ENCODE peak calls at places on chromosomes 3 and 15, in four cellular contexts. O is HepG2, X is H1, F is A549. E is an unnamed sample.

GRCh38 chr3:16837602-16838001 is 47.2 kb upstream of the PLCL2 start:
- DNase-seq in O (no peak), X (no peak), F (no peak), E (no peak)

GRCh38 chr3:8519156-8519555 is 17.5 kb downstream of the LMCD1 start:
- DNase-seq in O (no peak), X (no peak), F (no peak), E (no peak)

GRCh38 chr15:37880009-37880834 is 54.2 kb upstream of the TMCO5A start:
- DNase-seq in O (peak; percentile 7), X (no peak), F (peak; percentile 22), E (peak; percentile 27)

GRCh38 chr15:69758291-69758771 is 305.7 kb downstream of the RPLP1 start:
- DNase-seq in O (no peak), X (no peak), F (no peak), E (no peak)

GRCh38 chr15:77395013-77395774 is 24.7 kb downstream of the PEAK1 start:
- DNase-seq in O (no peak), X (no peak), F (no peak), E (no peak)

GRCh38 chr15:59185725-59186124 is 20.9 kb upstream of the LDHAL6B start:
- DNase-seq in O (no peak), X (no peak), F (peak; percentile 36), E (no peak)

GRCh38 chr3:174356596-174356995 is 502.5 kb upstream of the NAALADL2 start:
- DNase-seq in O (no peak), X (no peak), F (no peak), E (no peak)

GRCh38 chr3:146274833-146275232 is 23.9 kb upstream of the PLSCR4 start:
- DNase-seq in O (no peak), X (no peak), F (no peak), E (no peak)

GRCh38 chr15:45391746-45392711 is 13.7 kb upstream of the GATM start:
- DNase-seq in O (no peak), X (no peak), F (no peak), E (no peak)

GRCh38 chr3:122510878-122511481 is 3.8 kb downstream of the KPNA1 start:
- DNase-seq in O (peak; percentile 45), X (no peak), F (peak; percentile 7), E (no peak)

GRCh38 chr3:182092662-182093262 is 381.0 kb downstream of the SOX2 start:
- DNase-seq in O (no peak), X (no peak), F (peak; percentile 94), E (no peak)

GRCh38 chr15:41798607-41799487 is 24.6 kb downstream of the MAPKBP1 start:
- DNase-seq in O (peak; percentile 56), X (no peak), F (no peak), E (no peak)

GRCh38 chr15:56249080-56249479 is 5.4 kb upstream of the RFX7 start:
- DNase-seq in O (peak; percentile 30), X (no peak), F (peak; percentile 77), E (peak; percentile 64)

GRCh38 chr3:41331023-41331422 is 131.7 kb downstream of the CTNNB1 start:
- DNase-seq in O (no peak), X (no peak), F (no peak), E (no peak)

GRCh38 chr3:31981206-31982181 is at the start of the genes OSBPL10 and ZNF860:
- DNase-seq in O (peak; percentile 73), X (no peak), F (peak; percentile 81), E (no peak)

GRCh38 chr15:40511093-40511471 is 40.3 kb downstream of the CHST14 start:
- DNase-seq in O (no peak), X (no peak), F (no peak), E (no peak)

GRCh38 chr3:54283470-54283869 is 161.1 kb downstream of the CACNA2D3 start:
- DNase-seq in O (no peak), X (no peak), F (no peak), E (no peak)

GRCh38 chr15:86929461-86929860 is 849.8 kb downstream of the AGBL1 start:
- DNase-seq in O (no peak), X (no peak), F (no peak), E (no peak)

GRCh38 chr3:4744405-4745239 is 234.6 kb upstream of the BHLHE40 start:
- DNase-seq in O (peak; percentile 89), X (no peak), F (peak; percentile 97), E (no peak)

GRCh38 chr3:128052831-128053419 is 688 bp downstream of the SEC61A1 start:
- DNase-seq in O (peak; percentile 46), X (no peak), F (no peak), E (no peak)

GRCh38 chr15:70502576-70502975 is 260.8 kb downstream of the UACA start:
- DNase-seq in O (no peak), X (no peak), F (no peak), E (no peak)

GRCh38 chr3:33299395-33300081 is 22.3 kb downstream of the FBXL2 start:
- DNase-seq in O (no peak), X (no peak), F (peak; percentile 18), E (no peak)

GRCh38 chr15:80902298-80902801 is 87.3 kb downstream of the MESD start:
- DNase-seq in O (no peak), X (no peak), F (no peak), E (peak; percentile 89)

GRCh38 chr15:63553388-63553791 is 43.8 kb upstream of the FBXL22 start:
- DNase-seq in O (no peak), X (no peak), F (no peak), E (no peak)

GRCh38 chr3:58639001-58639400 is 27.6 kb downstream of the FAM3D start:
- DNase-seq in O (no peak), X (no peak), F (no peak), E (no peak)

GRCh38 chr15:85710340-85710842 is 84.3 kb downstream of the KLHL25 start:
- DNase-seq in O (no peak), X (no peak), F (no peak), E (no peak)

GRCh38 chr15:73335471-73335870 is 33.3 kb downstream of the HCN4 start:
- DNase-seq in O (no peak), X (no peak), F (no peak), E (no peak)

GRCh38 chr15:39195988-39196486 is 384.8 kb upstream of the THBS1 start:
- DNase-seq in O (no peak), X (no peak), F (peak; percentile 79), E (no peak)

GRCh38 chr3:99920530-99921376 is 103.1 kb downstream of the CMSS1 start:
- DNase-seq in O (peak; percentile 97), X (no peak), F (peak; percentile 33), E (peak; percentile 34)

GRCh38 chr3:141738636-141739363 is 702 bp downstream of the RNF7 start:
- DNase-seq in O (no peak), X (no peak), F (peak; percentile 51), E (no peak)
- TF ChIP-seq PHF8 in O (no peak), X (no peak), F (no peak), E (peak; percentile 27)

GRCh38 chr3:46968783-46969428 is 7.6 kb downstream of the CCDC12 start:
- DNase-seq in O (no peak), X (no peak), F (no peak), E (no peak)

GRCh38 chr3:46962427-46962826 is 14.1 kb downstream of the CCDC12 start:
- DNase-seq in O (no peak), X (no peak), F (no peak), E (no peak)

GRCh38 chr3:46962990-46963389 is 13.6 kb downstream of the CCDC12 start:
- DNase-seq in O (no peak), X (no peak), F (no peak), E (no peak)

GRCh38 chr3:46966811-46967210 is 9.7 kb downstream of the CCDC12 start:
- DNase-seq in O (no peak), X (no peak), F (no peak), E (no peak)

DNA sequence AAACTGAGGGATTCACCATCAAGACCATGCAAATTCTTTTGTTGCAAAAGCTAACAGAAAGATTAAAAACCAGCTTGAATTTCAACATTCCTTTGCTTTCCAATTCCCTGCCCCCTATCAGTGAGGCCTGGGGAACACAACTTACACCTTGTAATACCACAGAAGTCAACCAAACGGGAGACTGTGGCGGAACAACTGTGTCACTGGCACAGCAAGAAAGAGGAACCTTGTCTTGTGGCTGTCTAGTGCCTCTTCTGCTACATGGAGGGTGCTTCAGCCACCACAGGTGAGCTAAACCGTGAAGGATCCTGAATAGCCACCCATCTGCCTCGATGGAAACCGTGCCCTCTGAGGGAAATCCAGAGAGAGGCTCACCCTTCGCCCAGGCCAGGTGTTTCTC is 11.4 kb downstream of the CCDC12 start:
- DNase-seq in O (no peak), X (no peak), F (no peak), E (no peak)
- TF ChIP-seq PHF8 in O (no peak), X (no peak), F (no peak), E (no peak)

GRCh38 chr3:29427266-29428103 is 146.6 kb downstream of the RBMS3 start:
- DNase-seq in O (no peak), X (no peak), F (no peak), E (no peak)

GRCh38 chr3:29429055-29429454 is 148.2 kb downstream of the RBMS3 start:
- DNase-seq in O (no peak), X (no peak), F (no peak), E (no peak)

GRCh38 chr3:29430558-29430971 is 149.7 kb downstream of the RBMS3 start:
- DNase-seq in O (no peak), X (no peak), F (peak; percentile 9), E (no peak)

GRCh38 chr3:29426302-29427226 is 145.7 kb downstream of the RBMS3 start:
- DNase-seq in O (no peak), X (no peak), F (no peak), E (no peak)
- TF ChIP-seq PHF8 in O (no peak), X (no peak), F (no peak), E (no peak)

DNA sequence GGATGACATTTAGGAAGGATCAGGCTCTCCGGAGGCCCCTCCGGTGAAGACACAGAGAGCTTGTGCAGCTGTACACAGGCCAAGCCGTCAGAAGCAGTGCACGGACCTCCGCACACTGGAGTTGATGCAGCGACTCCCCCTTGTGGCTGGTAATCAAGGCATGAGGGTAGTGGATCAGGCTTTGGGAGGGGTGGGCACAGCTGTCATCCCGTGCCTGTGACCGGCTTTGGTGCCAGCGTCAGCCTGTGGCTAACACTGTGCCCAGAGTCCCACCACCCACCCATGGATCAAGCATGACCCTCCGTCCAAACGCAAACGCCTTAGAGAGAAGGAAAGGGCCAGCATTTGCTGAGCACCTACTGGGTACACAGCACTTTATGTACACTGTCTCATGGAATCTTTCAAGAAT is 8.2 kb upstream of the GRIP2 start:
- DNase-seq in O (peak; percentile 56), X (peak; percentile 23), F (peak; percentile 67), E (peak; percentile 74)
- TF ChIP-seq PHF8 in O (no peak), X (no peak), F (no peak), E (no peak)

GRCh38 chr15:90099072-90099867 is 3.0 kb downstream of the IDH2 start:
- DNase-seq in O (no peak), X (no peak), F (no peak), E (no peak)

GRCh38 chr15:90095521-90095959 is 6.7 kb downstream of the IDH2 start:
- DNase-seq in O (peak; percentile 70), X (no peak), F (no peak), E (no peak)

GRCh38 chr15:90099868-90100854 is 2.1 kb downstream of the IDH2 start:
- DNase-seq in O (peak; percentile 41), X (no peak), F (no peak), E (no peak)

GRCh38 chr15:90101130-90101968 is 919 bp downstream of the IDH2 start:
- DNase-seq in O (no peak), X (no peak), F (no peak), E (peak; percentile 38)

DNA sequence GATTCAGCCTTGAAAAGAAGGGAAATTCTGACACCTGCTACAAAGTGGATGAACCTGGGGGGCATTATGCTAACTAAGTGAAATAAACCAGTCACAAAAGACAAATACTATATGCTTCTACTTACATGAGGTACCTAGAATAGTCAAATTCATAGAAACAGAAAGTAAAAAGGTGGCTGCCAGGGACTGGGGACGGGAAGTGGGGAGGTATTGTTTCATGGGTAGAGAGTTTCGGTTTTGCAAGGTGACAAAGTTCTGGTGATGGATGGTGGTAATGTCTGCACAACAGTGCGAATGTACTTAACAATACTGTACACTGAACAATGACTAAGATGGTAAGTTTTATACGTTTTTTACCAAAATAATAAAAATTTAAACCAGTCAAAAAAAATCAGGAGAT is 4.8 kb downstream of the IDH2 start:
- DNase-seq in O (no peak), X (no peak), F (no peak), E (no peak)
- TF ChIP-seq PHF8 in O (no peak), X (no peak), F (no peak), E (no peak)